ENCODE peak calls at places on chromosome 15, in six cellular contexts. One of them, this sample, is unnamed.

GRCh38 chr15:41666353-41666920 is 6.2 kb downstream of the MGA start:
- DNase-seq in endodermal cell: no peak
- DNase-seq in right atrium auricular region: no peak
- DNase-seq in CD4-positive, CD25-positive, alpha-beta regulatory T cell: no peak
- DNase-seq in suprapubic skin: no peak
- DNase-seq in thyroid gland: no peak
- DNase-seq in this sample: no peak

GRCh38 chr15:26157081-26157480 is 294.0 kb upstream of the ATP10A start:
- DNase-seq in thyroid gland: no peak
- DNase-seq in CD4-positive, CD25-positive, alpha-beta regulatory T cell: no peak
- DNase-seq in right atrium auricular region: no peak
- DNase-seq in suprapubic skin: no peak
- DNase-seq in endodermal cell: no peak
- DNase-seq in this sample: no peak

GRCh38 chr15:51371271-51371670 is 29.8 kb downstream of the GLDN start:
- DNase-seq in CD4-positive, CD25-positive, alpha-beta regulatory T cell: no peak
- DNase-seq in endodermal cell: no peak
- DNase-seq in right atrium auricular region: no peak
- DNase-seq in thyroid gland: no peak
- DNase-seq in suprapubic skin: no peak
- DNase-seq in this sample: no peak

GRCh38 chr15:63595066-63595465 is 2.1 kb upstream of the FBXL22 start:
- DNase-seq in CD4-positive, CD25-positive, alpha-beta regulatory T cell: no peak
- DNase-seq in right atrium auricular region: no peak
- DNase-seq in suprapubic skin: no peak
- DNase-seq in endodermal cell: no peak
- DNase-seq in thyroid gland: no peak
- DNase-seq in this sample: no peak

GRCh38 chr15:29680806-29681485 is 141.3 kb downstream of the TJP1 start:
- DNase-seq in suprapubic skin: peak; percentile 19
- DNase-seq in right atrium auricular region: no peak
- DNase-seq in thyroid gland: no peak
- DNase-seq in endodermal cell: no peak
- DNase-seq in CD4-positive, CD25-positive, alpha-beta regulatory T cell: no peak
- DNase-seq in this sample: no peak

GRCh38 chr15:79820820-79821219 is 76.0 kb downstream of the MTHFS start:
- DNase-seq in thyroid gland: peak; percentile 25
- DNase-seq in right atrium auricular region: no peak
- DNase-seq in CD4-positive, CD25-positive, alpha-beta regulatory T cell: no peak
- DNase-seq in suprapubic skin: no peak
- DNase-seq in endodermal cell: no peak
- DNase-seq in this sample: no peak

GRCh38 chr15:41512078-41512394 is 1.6 kb downstream of the LTK start:
- DNase-seq in CD4-positive, CD25-positive, alpha-beta regulatory T cell: no peak
- DNase-seq in suprapubic skin: no peak
- DNase-seq in right atrium auricular region: no peak
- DNase-seq in thyroid gland: no peak
- DNase-seq in endodermal cell: peak; percentile 66
- DNase-seq in this sample: no peak

GRCh38 chr15:67550522-67550921 is 8.0 kb downstream of the MAP2K5 start:
- DNase-seq in right atrium auricular region: no peak
- DNase-seq in endodermal cell: no peak
- DNase-seq in CD4-positive, CD25-positive, alpha-beta regulatory T cell: no peak
- DNase-seq in suprapubic skin: no peak
- DNase-seq in thyroid gland: no peak
- DNase-seq in this sample: peak; percentile 33

GRCh38 chr15:50149090-50149489 is 30.1 kb upstream of the ATP8B4 start:
- DNase-seq in CD4-positive, CD25-positive, alpha-beta regulatory T cell: no peak
- DNase-seq in thyroid gland: no peak
- DNase-seq in suprapubic skin: no peak
- DNase-seq in endodermal cell: no peak
- DNase-seq in right atrium auricular region: no peak
- DNase-seq in this sample: no peak

GRCh38 chr15:25022233-25022632 is 67.4 kb downstream of the SNRPN start:
- DNase-seq in suprapubic skin: no peak
- DNase-seq in right atrium auricular region: no peak
- DNase-seq in endodermal cell: no peak
- DNase-seq in CD4-positive, CD25-positive, alpha-beta regulatory T cell: no peak
- DNase-seq in thyroid gland: no peak
- DNase-seq in this sample: no peak

GRCh38 chr15:25733856-25734679 is 129.1 kb downstream of the ATP10A start:
- DNase-seq in CD4-positive, CD25-positive, alpha-beta regulatory T cell: no peak
- DNase-seq in right atrium auricular region: peak; percentile 48
- DNase-seq in thyroid gland: no peak
- DNase-seq in suprapubic skin: no peak
- DNase-seq in endodermal cell: no peak
- DNase-seq in this sample: no peak

GRCh38 chr15:79644091-79644490 is 212.0 kb downstream of the MINAR1 start:
- DNase-seq in suprapubic skin: no peak
- DNase-seq in endodermal cell: no peak
- DNase-seq in right atrium auricular region: no peak
- DNase-seq in thyroid gland: no peak
- DNase-seq in CD4-positive, CD25-positive, alpha-beta regulatory T cell: no peak
- DNase-seq in this sample: peak; percentile 14

GRCh38 chr15:27457766-27458165 is 486.8 kb downstream of the GABRG3 start:
- DNase-seq in right atrium auricular region: no peak
- DNase-seq in endodermal cell: no peak
- DNase-seq in thyroid gland: no peak
- DNase-seq in suprapubic skin: no peak
- DNase-seq in CD4-positive, CD25-positive, alpha-beta regulatory T cell: no peak
- DNase-seq in this sample: no peak

GRCh38 chr15:64921711-64922110 is 10.0 kb downstream of the ANKDD1A start:
- DNase-seq in CD4-positive, CD25-positive, alpha-beta regulatory T cell: no peak
- DNase-seq in thyroid gland: peak; percentile 42
- DNase-seq in suprapubic skin: no peak
- DNase-seq in right atrium auricular region: no peak
- DNase-seq in endodermal cell: no peak
- DNase-seq in this sample: no peak

GRCh38 chr15:65344214-65344908 is 33.4 kb downstream of the IGDCC3 start:
- DNase-seq in endodermal cell: no peak
- DNase-seq in CD4-positive, CD25-positive, alpha-beta regulatory T cell: no peak
- DNase-seq in right atrium auricular region: no peak
- DNase-seq in suprapubic skin: no peak
- DNase-seq in thyroid gland: no peak
- DNase-seq in this sample: no peak

GRCh38 chr15:63246691-63247464 is 30.5 kb upstream of the APH1B start:
- DNase-seq in thyroid gland: no peak
- DNase-seq in suprapubic skin: no peak
- DNase-seq in CD4-positive, CD25-positive, alpha-beta regulatory T cell: no peak
- DNase-seq in right atrium auricular region: no peak
- DNase-seq in endodermal cell: no peak
- DNase-seq in this sample: peak; percentile 71

GRCh38 chr15:59160880-59161593 is 45.6 kb upstream of the LDHAL6B start:
- DNase-seq in endodermal cell: peak; percentile 91
- DNase-seq in suprapubic skin: no peak
- DNase-seq in right atrium auricular region: no peak
- DNase-seq in thyroid gland: no peak
- DNase-seq in CD4-positive, CD25-positive, alpha-beta regulatory T cell: no peak
- DNase-seq in this sample: peak; percentile 24

GRCh38 chr15:52217186-52217585 is 26.0 kb upstream of the GNB5 start:
- DNase-seq in endodermal cell: peak; percentile 85
- DNase-seq in thyroid gland: peak; percentile 51
- DNase-seq in CD4-positive, CD25-positive, alpha-beta regulatory T cell: no peak
- DNase-seq in right atrium auricular region: no peak
- DNase-seq in suprapubic skin: no peak
- DNase-seq in this sample: peak; percentile 18

GRCh38 chr15:81270781-81271491 is 53.0 kb downstream of the STARD5 start:
- DNase-seq in right atrium auricular region: no peak
- DNase-seq in endodermal cell: no peak
- DNase-seq in thyroid gland: no peak
- DNase-seq in suprapubic skin: no peak
- DNase-seq in CD4-positive, CD25-positive, alpha-beta regulatory T cell: no peak
- DNase-seq in this sample: peak; percentile 43

GRCh38 chr15:101255615-101256350 is 3.9 kb upstream of the CHSY1 start:
- DNase-seq in endodermal cell: peak; percentile 38
- DNase-seq in right atrium auricular region: no peak
- DNase-seq in suprapubic skin: no peak
- DNase-seq in CD4-positive, CD25-positive, alpha-beta regulatory T cell: no peak
- DNase-seq in thyroid gland: peak; percentile 66
- DNase-seq in this sample: no peak

GRCh38 chr15:63072809-63073277 is 30.3 kb downstream of the TPM1 start:
- DNase-seq in thyroid gland: no peak
- DNase-seq in right atrium auricular region: no peak
- DNase-seq in endodermal cell: no peak
- DNase-seq in CD4-positive, CD25-positive, alpha-beta regulatory T cell: no peak
- DNase-seq in suprapubic skin: no peak
- DNase-seq in this sample: no peak

GRCh38 chr15:33008284-33009011 is 186.1 kb downstream of the FMN1 start:
- DNase-seq in endodermal cell: no peak
- DNase-seq in thyroid gland: no peak
- DNase-seq in right atrium auricular region: no peak
- DNase-seq in suprapubic skin: no peak
- DNase-seq in CD4-positive, CD25-positive, alpha-beta regulatory T cell: no peak
- DNase-seq in this sample: no peak

GRCh38 chr15:28017423-28017924 is 81.6 kb downstream of the OCA2 start:
- DNase-seq in right atrium auricular region: no peak
- DNase-seq in suprapubic skin: no peak
- DNase-seq in endodermal cell: no peak
- DNase-seq in CD4-positive, CD25-positive, alpha-beta regulatory T cell: no peak
- DNase-seq in thyroid gland: no peak
- DNase-seq in this sample: no peak

GRCh38 chr15:61186905-61187865 is 41.9 kb downstream of the RORA start:
- DNase-seq in suprapubic skin: no peak
- DNase-seq in endodermal cell: no peak
- DNase-seq in CD4-positive, CD25-positive, alpha-beta regulatory T cell: no peak
- DNase-seq in thyroid gland: peak; percentile 69
- DNase-seq in right atrium auricular region: peak; percentile 65
- DNase-seq in this sample: peak; percentile 89

GRCh38 chr15:66698318-66698961 is 3.6 kb upstream of the SMAD6 start:
- DNase-seq in CD4-positive, CD25-positive, alpha-beta regulatory T cell: no peak
- DNase-seq in suprapubic skin: no peak
- DNase-seq in thyroid gland: peak; percentile 73
- DNase-seq in endodermal cell: peak; percentile 94
- DNase-seq in right atrium auricular region: peak; percentile 76
- DNase-seq in this sample: peak; percentile 84

GRCh38 chr15:40238927-40239591 is at the start of gene PAK6:
- DNase-seq in CD4-positive, CD25-positive, alpha-beta regulatory T cell: no peak
- DNase-seq in right atrium auricular region: peak; percentile 62
- DNase-seq in suprapubic skin: no peak
- DNase-seq in endodermal cell: peak; percentile 96
- DNase-seq in thyroid gland: peak; percentile 94
- DNase-seq in this sample: peak; percentile 29

GRCh38 chr15:62241135-62241770 is 76.2 kb upstream of the C2CD4B start:
- DNase-seq in thyroid gland: no peak
- DNase-seq in endodermal cell: peak; percentile 91
- DNase-seq in right atrium auricular region: no peak
- DNase-seq in CD4-positive, CD25-positive, alpha-beta regulatory T cell: no peak
- DNase-seq in suprapubic skin: no peak
- DNase-seq in this sample: peak; percentile 8

GRCh38 chr15:91515188-91515754 is 338.2 kb upstream of the SLCO3A1 start:
- DNase-seq in endodermal cell: no peak
- DNase-seq in CD4-positive, CD25-positive, alpha-beta regulatory T cell: no peak
- DNase-seq in suprapubic skin: peak; percentile 65
- DNase-seq in thyroid gland: no peak
- DNase-seq in right atrium auricular region: peak; percentile 67
- DNase-seq in this sample: peak; percentile 73
- H3K27ac ChIP-seq in endodermal cell: no peak overlapping the region
- H3K27ac ChIP-seq in CD4-positive, CD25-positive, alpha-beta regulatory T cell: no peak overlapping the region
- H3K27ac ChIP-seq in suprapubic skin: no peak overlapping the region
- H3K27ac ChIP-seq in thyroid gland: no peak overlapping the region
- H3K27ac ChIP-seq in right atrium auricular region: no peak overlapping the region
- H3K27ac ChIP-seq in this sample: no peak overlapping the region

DNA sequence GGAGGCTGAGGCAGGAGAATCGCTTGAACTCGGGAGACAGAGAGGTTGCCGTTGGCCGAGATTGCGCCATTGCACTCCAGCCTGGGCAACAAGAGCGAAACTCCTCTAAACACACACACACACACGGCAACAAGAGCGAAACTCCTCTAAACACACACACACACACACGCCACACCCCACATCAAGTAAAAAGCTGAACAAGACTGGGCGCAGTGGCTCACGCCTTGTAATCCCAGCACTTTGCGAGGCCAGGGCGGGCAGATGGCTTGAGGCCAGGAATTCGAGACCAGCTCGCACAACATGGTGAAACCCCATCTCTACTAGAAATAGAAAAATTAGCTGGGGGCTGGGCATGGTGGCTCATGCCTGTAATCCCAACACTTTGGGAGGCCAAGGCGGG is 49.0 kb downstream of the HOMER2 start:
- DNase-seq in right atrium auricular region: no peak
- DNase-seq in thyroid gland: no peak
- DNase-seq in suprapubic skin: no peak
- DNase-seq in endodermal cell: no peak
- DNase-seq in CD4-positive, CD25-positive, alpha-beta regulatory T cell: no peak
- DNase-seq in this sample: no peak
- H3K4me3 ChIP-seq in right atrium auricular region: no peak overlapping the region
- H3K4me3 ChIP-seq in thyroid gland: no peak overlapping the region
- H3K4me3 ChIP-seq in suprapubic skin: no peak overlapping the region
- H3K4me3 ChIP-seq in endodermal cell: no peak overlapping the region
- H3K4me3 ChIP-seq in CD4-positive, CD25-positive, alpha-beta regulatory T cell: no peak overlapping the region
- H3K4me3 ChIP-seq in this sample: no peak overlapping the region

GRCh38 chr15:57761562-57761961 is 55.0 kb downstream of the POLR2M start:
- DNase-seq in endodermal cell: no peak
- DNase-seq in suprapubic skin: no peak
- DNase-seq in thyroid gland: no peak
- DNase-seq in right atrium auricular region: no peak
- DNase-seq in CD4-positive, CD25-positive, alpha-beta regulatory T cell: no peak
- DNase-seq in this sample: no peak

GRCh38 chr15:57769266-57769665 is 62.8 kb downstream of the POLR2M start:
- DNase-seq in endodermal cell: no peak
- DNase-seq in CD4-positive, CD25-positive, alpha-beta regulatory T cell: no peak
- DNase-seq in suprapubic skin: no peak
- DNase-seq in thyroid gland: peak; percentile 10
- DNase-seq in right atrium auricular region: peak; percentile 82
- DNase-seq in this sample: no peak

GRCh38 chr15:57772223-57772957 is 65.9 kb downstream of the POLR2M start:
- DNase-seq in suprapubic skin: no peak
- DNase-seq in endodermal cell: peak; percentile 58
- DNase-seq in right atrium auricular region: no peak
- DNase-seq in CD4-positive, CD25-positive, alpha-beta regulatory T cell: no peak
- DNase-seq in thyroid gland: no peak
- DNase-seq in this sample: peak; percentile 62

GRCh38 chr15:57762302-57762701 is 55.8 kb downstream of the POLR2M start:
- DNase-seq in thyroid gland: no peak
- DNase-seq in suprapubic skin: no peak
- DNase-seq in endodermal cell: peak; percentile 62
- DNase-seq in right atrium auricular region: no peak
- DNase-seq in CD4-positive, CD25-positive, alpha-beta regulatory T cell: no peak
- DNase-seq in this sample: no peak

DNA sequence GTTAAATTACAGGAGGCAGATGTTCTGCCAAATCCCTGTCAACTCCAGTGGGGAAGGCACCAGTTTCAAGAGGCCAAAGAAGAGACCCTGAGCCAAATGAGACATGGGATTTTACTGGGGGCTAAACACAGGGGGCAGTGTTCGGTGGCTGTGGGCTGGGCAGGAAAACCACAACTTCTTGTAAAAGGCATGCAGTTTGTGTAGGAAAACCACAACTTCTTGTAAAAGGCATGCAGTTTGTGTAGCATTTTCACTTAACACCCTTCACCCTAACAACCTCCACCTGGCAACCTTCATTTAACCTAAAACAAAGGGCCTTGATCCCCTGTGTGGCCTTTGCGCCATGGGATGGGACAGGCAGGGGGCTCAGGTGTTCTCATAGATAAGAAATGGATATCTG is 61.0 kb downstream of the POLR2M start:
- DNase-seq in endodermal cell: no peak
- DNase-seq in thyroid gland: no peak
- DNase-seq in CD4-positive, CD25-positive, alpha-beta regulatory T cell: no peak
- DNase-seq in suprapubic skin: no peak
- DNase-seq in right atrium auricular region: no peak
- DNase-seq in this sample: no peak
- H3K4me1 ChIP-seq in endodermal cell: no peaks in the 10 kb centered on the region
- H3K4me1 ChIP-seq in thyroid gland: no peaks in the 10 kb centered on the region
- H3K4me1 ChIP-seq in CD4-positive, CD25-positive, alpha-beta regulatory T cell: peaks cover 5% of the 10 kb centered on the region
- H3K4me1 ChIP-seq in suprapubic skin: no peaks in the 10 kb centered on the region
- H3K4me1 ChIP-seq in right atrium auricular region: peaks cover 3% of the 10 kb centered on the region
- H3K4me1 ChIP-seq in this sample: peaks cover under 1% of the 10 kb centered on the region

GRCh38 chr15:73927003-73927475 is 777 bp downstream of the LOXL1 start:
- DNase-seq in endodermal cell: peak; percentile 88
- DNase-seq in suprapubic skin: no peak
- DNase-seq in right atrium auricular region: no peak
- DNase-seq in thyroid gland: peak; percentile 84
- DNase-seq in CD4-positive, CD25-positive, alpha-beta regulatory T cell: peak; percentile 14
- DNase-seq in this sample: peak; percentile 54
- H3K27ac ChIP-seq in endodermal cell: peak overlapping the region; percentile 72
- H3K27ac ChIP-seq in suprapubic skin: peak overlapping the region; percentile 76
- H3K27ac ChIP-seq in right atrium auricular region: peak overlapping the region; percentile 80
- H3K27ac ChIP-seq in thyroid gland: peak overlapping the region; percentile 84
- H3K27ac ChIP-seq in CD4-positive, CD25-positive, alpha-beta regulatory T cell: peak overlapping the region; percentile 68
- H3K27ac ChIP-seq in this sample: peak overlapping the region; percentile 89